ENCODE peak calls at places on chromosomes 16 and 17, in five cellular contexts. One of them, this sample, is unnamed. For H3K4me1, the result is how much of the 10 kb centered on the place peaks cover.

GRCh38 chr17:35906559-35907265 is 23.9 kb downstream of the RDM1 start:
- DNase-seq in Peyer's patch: no peak
- DNase-seq in naive thymus-derived CD4-positive, alpha-beta T cell: no peak
- DNase-seq in upper lobe of left lung: no peak
- DNase-seq in A549: no peak
- DNase-seq in this sample: no peak

GRCh38 chr16:57300387-57301125 is 16.1 kb upstream of the PLLP start:
- DNase-seq in upper lobe of left lung: peak
- DNase-seq in A549: peak
- DNase-seq in naive thymus-derived CD4-positive, alpha-beta T cell: peak
- DNase-seq in Peyer's patch: peak
- DNase-seq in this sample: peak

GRCh38 chr17:75182319-75182568 is 515 bp downstream of the SUMO2 start:
- DNase-seq in A549: no peak
- DNase-seq in upper lobe of left lung: no peak
- DNase-seq in Peyer's patch: peak
- DNase-seq in naive thymus-derived CD4-positive, alpha-beta T cell: no peak
- DNase-seq in this sample: no peak

GRCh38 chr16:1044515-1045362 is 27.8 kb upstream of the SSTR5 start:
- DNase-seq in upper lobe of left lung: peak
- DNase-seq in A549: peak
- DNase-seq in Peyer's patch: no peak
- DNase-seq in naive thymus-derived CD4-positive, alpha-beta T cell: no peak
- DNase-seq in this sample: no peak

GRCh38 chr16:87550510-87550961 is 51.8 kb upstream of the JPH3 start:
- DNase-seq in A549: peak
- DNase-seq in upper lobe of left lung: peak
- DNase-seq in naive thymus-derived CD4-positive, alpha-beta T cell: peak
- DNase-seq in Peyer's patch: peak
- DNase-seq in this sample: no peak

GRCh38 chr17:7613769-7614421 is 802 bp downstream of the FXR2 start:
- DNase-seq in naive thymus-derived CD4-positive, alpha-beta T cell: no peak
- DNase-seq in Peyer's patch: no peak
- DNase-seq in A549: peak
- DNase-seq in upper lobe of left lung: no peak
- DNase-seq in this sample: peak

GRCh38 chr16:671353-672131 is 3.6 kb downstream of the RHOT2 start:
- DNase-seq in upper lobe of left lung: peak
- DNase-seq in A549: no peak
- DNase-seq in Peyer's patch: no peak
- DNase-seq in naive thymus-derived CD4-positive, alpha-beta T cell: no peak
- DNase-seq in this sample: no peak

GRCh38 chr17:1617620-1618174 is 10.9 kb downstream of the SLC43A2 start:
- DNase-seq in A549: peak
- DNase-seq in upper lobe of left lung: no peak
- DNase-seq in Peyer's patch: no peak
- DNase-seq in naive thymus-derived CD4-positive, alpha-beta T cell: no peak
- DNase-seq in this sample: peak

GRCh38 chr16:11547517-11547916 is 39.2 kb downstream of the LITAF start:
- DNase-seq in naive thymus-derived CD4-positive, alpha-beta T cell: no peak
- DNase-seq in A549: no peak
- DNase-seq in upper lobe of left lung: no peak
- DNase-seq in Peyer's patch: no peak
- DNase-seq in this sample: no peak

GRCh38 chr16:29971304-29971703 is 2.4 kb upstream of the TAOK2 start:
- DNase-seq in A549: no peak
- DNase-seq in upper lobe of left lung: no peak
- DNase-seq in Peyer's patch: no peak
- DNase-seq in naive thymus-derived CD4-positive, alpha-beta T cell: no peak
- DNase-seq in this sample: no peak

GRCh38 chr17:47376247-47376646 is 52.5 kb downstream of the EFCAB13 start:
- DNase-seq in upper lobe of left lung: no peak
- DNase-seq in Peyer's patch: no peak
- DNase-seq in A549: no peak
- DNase-seq in naive thymus-derived CD4-positive, alpha-beta T cell: no peak
- DNase-seq in this sample: no peak

GRCh38 chr17:4182043-4182442 is 39.0 kb downstream of the CYB5D2 start:
- DNase-seq in Peyer's patch: no peak
- DNase-seq in A549: no peak
- DNase-seq in upper lobe of left lung: no peak
- DNase-seq in naive thymus-derived CD4-positive, alpha-beta T cell: no peak
- DNase-seq in this sample: no peak
- H3K27ac ChIP-seq in Peyer's patch: no peak
- H3K27ac ChIP-seq in A549: no peak
- H3K27ac ChIP-seq in upper lobe of left lung: no peak
- H3K27ac ChIP-seq in naive thymus-derived CD4-positive, alpha-beta T cell: no peak
- H3K27ac ChIP-seq in this sample: no peak

GRCh38 chr17:79834575-79835469 is 4.4 kb downstream of the CBX4 start:
- DNase-seq in upper lobe of left lung: peak
- DNase-seq in A549: peak
- DNase-seq in naive thymus-derived CD4-positive, alpha-beta T cell: peak
- DNase-seq in Peyer's patch: no peak
- DNase-seq in this sample: no peak
- H3K4me1 ChIP-seq in upper lobe of left lung: half or more
- H3K4me1 ChIP-seq in A549: half or more
- H3K4me1 ChIP-seq in naive thymus-derived CD4-positive, alpha-beta T cell: under half
- H3K4me1 ChIP-seq in Peyer's patch: under half
- H3K4me1 ChIP-seq in this sample: under half

DNA sequence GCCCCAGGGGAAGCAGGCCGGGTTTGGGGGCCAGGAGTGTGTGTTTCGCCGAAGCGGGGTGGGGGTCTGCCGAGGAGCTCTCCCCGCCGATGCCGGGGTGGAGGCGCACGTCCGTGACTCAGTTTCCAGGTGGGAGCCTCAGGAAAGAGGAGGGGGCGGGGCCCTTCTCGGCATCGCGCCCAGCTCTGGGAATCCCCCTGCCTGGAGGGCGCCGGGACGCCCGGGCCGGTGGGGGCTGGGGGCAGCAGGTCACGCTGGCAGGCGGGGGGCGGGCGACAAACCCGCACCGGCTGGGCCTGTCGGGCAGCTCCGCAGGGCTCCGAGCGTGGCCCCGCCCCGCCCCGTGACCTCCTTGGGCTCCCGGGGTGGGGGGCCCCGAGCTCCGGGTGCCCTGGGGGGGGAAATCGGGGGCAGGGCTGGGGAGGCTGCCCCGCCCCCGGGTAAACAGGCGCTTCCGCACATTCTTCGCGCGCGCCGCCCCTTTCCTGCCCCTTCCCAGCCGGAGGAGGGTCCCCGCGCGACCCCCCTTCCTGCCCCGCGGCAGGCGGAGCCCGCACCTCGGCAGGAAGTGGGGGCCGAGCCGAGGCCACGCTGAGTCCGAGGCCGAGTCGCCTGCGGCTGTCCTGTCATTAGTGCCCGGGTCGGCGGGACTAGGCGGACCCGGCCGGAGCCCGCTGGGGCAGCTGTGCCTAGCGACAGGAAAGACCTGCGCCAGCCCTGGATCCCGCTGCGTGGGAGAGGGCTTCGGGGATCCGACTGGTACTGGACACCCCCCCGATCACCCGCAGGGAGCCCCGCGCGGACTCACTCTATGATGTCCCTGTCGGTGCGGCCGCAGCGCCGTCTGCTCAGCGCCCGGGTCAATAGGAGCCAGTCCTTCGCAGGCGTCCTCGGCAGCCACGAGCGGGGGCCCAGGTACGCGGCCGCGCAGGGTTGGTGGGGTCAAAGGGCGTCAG is 9.3 kb downstream of the RIPOR1 start:
- DNase-seq in upper lobe of left lung: peak
- DNase-seq in naive thymus-derived CD4-positive, alpha-beta T cell: peak
- DNase-seq in A549: no peak
- DNase-seq in Peyer's patch: peak
- DNase-seq in this sample: no peak
- H3K27ac ChIP-seq in upper lobe of left lung: peak
- H3K27ac ChIP-seq in naive thymus-derived CD4-positive, alpha-beta T cell: peak
- H3K27ac ChIP-seq in A549: no peak
- H3K27ac ChIP-seq in Peyer's patch: peak
- H3K27ac ChIP-seq in this sample: no peak

GRCh38 chr16:9095998-9096397 is 4.6 kb downstream of the HAPSTR1 start:
- DNase-seq in A549: no peak
- DNase-seq in upper lobe of left lung: no peak
- DNase-seq in Peyer's patch: no peak
- DNase-seq in naive thymus-derived CD4-positive, alpha-beta T cell: no peak
- DNase-seq in this sample: no peak

GRCh38 chr16:9098377-9099090 is 7.1 kb downstream of the HAPSTR1 start:
- DNase-seq in naive thymus-derived CD4-positive, alpha-beta T cell: no peak
- DNase-seq in Peyer's patch: no peak
- DNase-seq in A549: no peak
- DNase-seq in upper lobe of left lung: no peak
- DNase-seq in this sample: no peak

GRCh38 chr16:9097266-9098219 is 6.1 kb downstream of the HAPSTR1 start:
- DNase-seq in Peyer's patch: no peak
- DNase-seq in A549: no peak
- DNase-seq in naive thymus-derived CD4-positive, alpha-beta T cell: no peak
- DNase-seq in upper lobe of left lung: no peak
- DNase-seq in this sample: no peak

GRCh38 chr16:9095171-9095570 is 3.7 kb downstream of the HAPSTR1 start:
- DNase-seq in naive thymus-derived CD4-positive, alpha-beta T cell: no peak
- DNase-seq in Peyer's patch: no peak
- DNase-seq in upper lobe of left lung: no peak
- DNase-seq in A549: no peak
- DNase-seq in this sample: no peak

GRCh38 chr16:9096416-9096952 is 5.0 kb downstream of the HAPSTR1 start:
- DNase-seq in A549: no peak
- DNase-seq in naive thymus-derived CD4-positive, alpha-beta T cell: no peak
- DNase-seq in upper lobe of left lung: no peak
- DNase-seq in Peyer's patch: no peak
- DNase-seq in this sample: peak
- H3K4me1 ChIP-seq in A549: half or more
- H3K4me1 ChIP-seq in naive thymus-derived CD4-positive, alpha-beta T cell: half or more
- H3K4me1 ChIP-seq in upper lobe of left lung: half or more
- H3K4me1 ChIP-seq in Peyer's patch: under half
- H3K4me1 ChIP-seq in this sample: half or more

GRCh38 chr17:65531508-65532431 is 29.7 kb downstream of the AXIN2 start:
- DNase-seq in A549: no peak
- DNase-seq in Peyer's patch: no peak
- DNase-seq in naive thymus-derived CD4-positive, alpha-beta T cell: no peak
- DNase-seq in upper lobe of left lung: no peak
- DNase-seq in this sample: no peak

GRCh38 chr17:65530158-65530984 is 31.1 kb downstream of the AXIN2 start:
- DNase-seq in naive thymus-derived CD4-positive, alpha-beta T cell: no peak
- DNase-seq in A549: no peak
- DNase-seq in Peyer's patch: no peak
- DNase-seq in upper lobe of left lung: no peak
- DNase-seq in this sample: no peak

GRCh38 chr17:65529761-65530157 is 31.7 kb downstream of the AXIN2 start:
- DNase-seq in upper lobe of left lung: no peak
- DNase-seq in A549: no peak
- DNase-seq in Peyer's patch: no peak
- DNase-seq in naive thymus-derived CD4-positive, alpha-beta T cell: no peak
- DNase-seq in this sample: no peak

GRCh38 chr17:65532491-65532890 is 29.0 kb downstream of the AXIN2 start:
- DNase-seq in upper lobe of left lung: no peak
- DNase-seq in Peyer's patch: no peak
- DNase-seq in naive thymus-derived CD4-positive, alpha-beta T cell: no peak
- DNase-seq in A549: no peak
- DNase-seq in this sample: no peak

GRCh38 chr17:65530985-65531507 is 30.4 kb downstream of the AXIN2 start:
- DNase-seq in Peyer's patch: no peak
- DNase-seq in naive thymus-derived CD4-positive, alpha-beta T cell: no peak
- DNase-seq in A549: no peak
- DNase-seq in upper lobe of left lung: no peak
- DNase-seq in this sample: no peak
- H3K27ac ChIP-seq in Peyer's patch: peak
- H3K27ac ChIP-seq in naive thymus-derived CD4-positive, alpha-beta T cell: peak
- H3K27ac ChIP-seq in A549: no peak
- H3K27ac ChIP-seq in upper lobe of left lung: peak
- H3K27ac ChIP-seq in this sample: no peak

DNA sequence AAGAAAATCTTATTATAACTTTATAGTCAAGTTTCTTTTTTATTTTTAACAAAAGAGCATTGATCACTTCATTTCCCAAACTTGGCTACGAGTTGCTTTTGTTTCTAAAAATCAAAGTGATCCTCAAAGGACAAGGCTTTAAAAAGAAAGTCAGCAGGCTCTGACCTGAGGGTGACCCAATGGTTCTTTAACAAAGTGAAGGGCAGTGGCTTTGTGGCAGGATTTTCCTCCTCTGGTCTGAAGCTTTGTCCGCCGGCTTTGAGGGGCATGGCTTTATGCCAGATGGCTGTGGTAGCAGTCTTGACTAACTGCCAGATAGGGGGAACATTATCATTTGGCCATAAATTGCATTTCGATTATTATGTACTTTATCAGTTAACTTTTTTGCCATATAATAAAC is 28.5 kb downstream of the IQCK start:
- DNase-seq in naive thymus-derived CD4-positive, alpha-beta T cell: no peak
- DNase-seq in A549: no peak
- DNase-seq in Peyer's patch: no peak
- DNase-seq in upper lobe of left lung: no peak
- DNase-seq in this sample: no peak
- H3K4me1 ChIP-seq in naive thymus-derived CD4-positive, alpha-beta T cell: under half
- H3K4me1 ChIP-seq in A549: under half
- H3K4me1 ChIP-seq in Peyer's patch: under half
- H3K4me1 ChIP-seq in upper lobe of left lung: under half
- H3K4me1 ChIP-seq in this sample: under half

GRCh38 chr16:65739518-65739917 is 617.7 kb upstream of the CDH11 start:
- DNase-seq in Peyer's patch: no peak
- DNase-seq in A549: no peak
- DNase-seq in upper lobe of left lung: no peak
- DNase-seq in naive thymus-derived CD4-positive, alpha-beta T cell: no peak
- DNase-seq in this sample: no peak
- H3K27ac ChIP-seq in Peyer's patch: no peak
- H3K27ac ChIP-seq in A549: no peak
- H3K27ac ChIP-seq in upper lobe of left lung: no peak
- H3K27ac ChIP-seq in naive thymus-derived CD4-positive, alpha-beta T cell: no peak
- H3K27ac ChIP-seq in this sample: no peak

DNA sequence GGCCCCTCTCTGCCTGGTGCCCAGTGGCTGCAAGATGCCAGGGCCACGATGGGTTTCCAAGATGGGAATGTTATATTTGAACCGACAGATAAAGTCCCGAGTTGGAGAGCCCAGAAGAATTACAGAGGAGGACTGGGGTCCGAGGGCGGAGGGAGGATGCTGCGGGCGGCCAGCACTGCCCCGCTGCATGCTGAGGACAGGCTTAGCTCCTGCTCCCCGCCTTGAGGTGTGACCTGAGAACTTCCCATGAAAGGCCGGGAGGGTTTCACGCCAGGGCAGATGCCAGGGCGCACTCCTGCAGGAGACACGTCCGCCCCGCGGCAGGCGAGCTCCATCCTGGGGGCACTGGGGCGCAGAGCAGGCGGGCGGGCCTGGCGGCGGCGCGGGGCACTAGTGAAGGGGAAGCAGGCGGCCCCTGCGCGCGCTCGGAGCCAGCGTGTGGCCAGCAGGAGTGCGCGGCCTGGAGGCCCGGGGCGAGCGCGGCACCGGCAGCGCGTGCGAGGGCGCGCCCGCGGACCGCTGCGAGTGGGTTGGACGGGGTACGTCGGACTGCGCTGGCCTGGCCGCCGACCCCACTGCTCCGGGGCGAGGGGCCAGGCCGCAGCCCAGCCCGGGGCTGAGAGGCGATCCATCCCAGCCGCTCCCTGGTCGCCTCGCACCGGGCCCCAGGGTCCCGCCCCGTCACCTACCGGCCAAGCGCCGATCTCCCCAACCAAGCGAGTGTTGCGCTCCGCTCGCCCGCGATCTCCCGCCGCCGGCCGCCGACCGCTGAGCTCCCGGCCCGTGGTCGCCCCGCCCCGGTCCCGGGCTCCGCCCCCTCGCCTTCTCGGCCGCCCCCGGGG is at the start of gene MAP3K14:
- DNase-seq in Peyer's patch: peak
- DNase-seq in A549: peak
- DNase-seq in upper lobe of left lung: peak
- DNase-seq in naive thymus-derived CD4-positive, alpha-beta T cell: peak
- DNase-seq in this sample: no peak
- H3K4me1 ChIP-seq in Peyer's patch: under half
- H3K4me1 ChIP-seq in A549: half or more
- H3K4me1 ChIP-seq in upper lobe of left lung: half or more
- H3K4me1 ChIP-seq in naive thymus-derived CD4-positive, alpha-beta T cell: half or more
- H3K4me1 ChIP-seq in this sample: half or more